ENCODE peak calls at places on chromosomes 1 and 21, in four cellular contexts. One of them, this sample, is unnamed.

GRCh38 chr1:214917081-214917635 is 165.4 kb upstream of the KCNK2 start:
- DNase-seq in HepG2: no peak
- DNase-seq in GM12878: no peak
- DNase-seq in K562: no peak
- DNase-seq in this sample: no peak

GRCh38 chr1:12009318-12010001 is 9.8 kb upstream of the MIIP start:
- DNase-seq in HepG2: no peak
- DNase-seq in GM12878: no peak
- DNase-seq in K562: no peak
- DNase-seq in this sample: no peak

GRCh38 chr1:21319447-21320407 is 29.5 kb upstream of the ECE1 start:
- DNase-seq in HepG2: no peak
- DNase-seq in GM12878: no peak
- DNase-seq in K562: peak
- DNase-seq in this sample: no peak

GRCh38 chr1:238438296-238439275 is 547.9 kb upstream of the ZP4 start:
- DNase-seq in K562: no peak
- DNase-seq in GM12878: no peak
- DNase-seq in HepG2: no peak
- DNase-seq in this sample: no peak

GRCh38 chr1:56709995-56710394 is 64.9 kb downstream of the PRKAA2 start:
- DNase-seq in HepG2: no peak
- DNase-seq in K562: no peak
- DNase-seq in GM12878: no peak
- DNase-seq in this sample: no peak

GRCh38 chr1:180158149-180159147 is 3.8 kb downstream of the QSOX1 start:
- DNase-seq in K562: no peak
- DNase-seq in HepG2: no peak
- DNase-seq in GM12878: no peak
- DNase-seq in this sample: no peak

GRCh38 chr1:161791889-161792655 is 26.0 kb downstream of the ATF6 start:
- DNase-seq in HepG2: no peak
- DNase-seq in K562: no peak
- DNase-seq in GM12878: no peak
- DNase-seq in this sample: no peak

GRCh38 chr1:180230416-180230790 is 339 bp downstream of the LHX4 start:
- DNase-seq in GM12878: no peak
- DNase-seq in HepG2: no peak
- DNase-seq in K562: peak
- DNase-seq in this sample: no peak

GRCh38 chr1:30258471-30258870 is 464.9 kb downstream of the MATN1 start:
- DNase-seq in K562: no peak
- DNase-seq in HepG2: no peak
- DNase-seq in GM12878: no peak
- DNase-seq in this sample: no peak

GRCh38 chr1:11908139-11909021 is 17.8 kb downstream of the KIAA2013 start:
- DNase-seq in HepG2: peak
- DNase-seq in GM12878: peak
- DNase-seq in K562: peak
- DNase-seq in this sample: peak

GRCh38 chr1:1179983-1180861 is 6.5 kb downstream of the TTLL10 start:
- DNase-seq in HepG2: no peak
- DNase-seq in GM12878: no peak
- DNase-seq in K562: peak
- DNase-seq in this sample: no peak

GRCh38 chr21:38787461-38788274 is 18.1 kb upstream of the ETS2 start:
- DNase-seq in GM12878: no peak
- DNase-seq in HepG2: peak
- DNase-seq in K562: peak
- DNase-seq in this sample: peak

GRCh38 chr1:57210881-57211280 is 213.0 kb downstream of the DAB1 start:
- DNase-seq in K562: no peak
- DNase-seq in HepG2: no peak
- DNase-seq in GM12878: no peak
- DNase-seq in this sample: no peak

GRCh38 chr1:3350441-3351261 is 103.8 kb upstream of the ARHGEF16 start:
- DNase-seq in K562: no peak
- DNase-seq in HepG2: peak
- DNase-seq in GM12878: no peak
- DNase-seq in this sample: no peak

GRCh38 chr1:173405758-173406344 is 71.3 kb upstream of the PRDX6 start:
- DNase-seq in GM12878: no peak
- DNase-seq in HepG2: no peak
- DNase-seq in K562: no peak
- DNase-seq in this sample: no peak

GRCh38 chr1:205432116-205432515 is 10.3 kb upstream of the LEMD1 start:
- DNase-seq in K562: no peak
- DNase-seq in GM12878: no peak
- DNase-seq in HepG2: no peak
- DNase-seq in this sample: no peak

GRCh38 chr1:206784471-206784903 is 12.2 kb upstream of the IL10 start:
- DNase-seq in HepG2: no peak
- DNase-seq in GM12878: no peak
- DNase-seq in K562: no peak
- DNase-seq in this sample: no peak

GRCh38 chr1:44227211-44227610 is 13.9 kb downstream of the DMAP1 start:
- DNase-seq in K562: peak
- DNase-seq in GM12878: no peak
- DNase-seq in HepG2: no peak
- DNase-seq in this sample: no peak

GRCh38 chr1:161013104-161013590 is 7.8 kb downstream of the F11R start:
- DNase-seq in GM12878: no peak
- DNase-seq in HepG2: no peak
- DNase-seq in K562: no peak
- DNase-seq in this sample: no peak

GRCh38 chr1:182301467-182302198 is 90.0 kb downstream of the GLUL start:
- DNase-seq in K562: peak
- DNase-seq in GM12878: no peak
- DNase-seq in HepG2: peak
- DNase-seq in this sample: no peak

GRCh38 chr1:224707849-224708725 is 92.0 kb downstream of the CNIH3 start:
- DNase-seq in HepG2: no peak
- DNase-seq in K562: no peak
- DNase-seq in GM12878: no peak
- DNase-seq in this sample: no peak

GRCh38 chr1:33219886-33220661 is 36.2 kb upstream of the ZNF362 start:
- DNase-seq in HepG2: no peak
- DNase-seq in K562: no peak
- DNase-seq in GM12878: no peak
- DNase-seq in this sample: peak

GRCh38 chr1:22291926-22292788 is 149.3 kb upstream of the WNT4 start:
- DNase-seq in K562: no peak
- DNase-seq in GM12878: no peak
- DNase-seq in HepG2: no peak
- DNase-seq in this sample: no peak

GRCh38 chr1:226602186-226603029 is 53.8 kb downstream of the STUM start:
- DNase-seq in K562: no peak
- DNase-seq in GM12878: no peak
- DNase-seq in HepG2: no peak
- DNase-seq in this sample: no peak

GRCh38 chr1:238658766-238659165 is 727.6 kb upstream of the CHRM3 start:
- DNase-seq in K562: no peak
- DNase-seq in GM12878: no peak
- DNase-seq in HepG2: no peak
- DNase-seq in this sample: no peak

GRCh38 chr1:42658880-42659337 is 686 bp downstream of the PPIH start:
- DNase-seq in K562: no peak
- DNase-seq in HepG2: no peak
- DNase-seq in GM12878: no peak
- DNase-seq in this sample: peak

GRCh38 chr1:159207774-159208459 is 3.2 kb downstream of the ACKR1 start:
- DNase-seq in K562: no peak
- DNase-seq in HepG2: no peak
- DNase-seq in GM12878: no peak
- DNase-seq in this sample: no peak

GRCh38 chr1:32138965-32139364 is 31.1 kb downstream of the KPNA6 start:
- DNase-seq in HepG2: peak
- DNase-seq in GM12878: no peak
- DNase-seq in K562: no peak
- DNase-seq in this sample: no peak

GRCh38 chr1:115717541-115717940 is 51.0 kb downstream of the CASQ2 start:
- DNase-seq in GM12878: no peak
- DNase-seq in HepG2: peak
- DNase-seq in K562: peak
- DNase-seq in this sample: peak

DNA sequence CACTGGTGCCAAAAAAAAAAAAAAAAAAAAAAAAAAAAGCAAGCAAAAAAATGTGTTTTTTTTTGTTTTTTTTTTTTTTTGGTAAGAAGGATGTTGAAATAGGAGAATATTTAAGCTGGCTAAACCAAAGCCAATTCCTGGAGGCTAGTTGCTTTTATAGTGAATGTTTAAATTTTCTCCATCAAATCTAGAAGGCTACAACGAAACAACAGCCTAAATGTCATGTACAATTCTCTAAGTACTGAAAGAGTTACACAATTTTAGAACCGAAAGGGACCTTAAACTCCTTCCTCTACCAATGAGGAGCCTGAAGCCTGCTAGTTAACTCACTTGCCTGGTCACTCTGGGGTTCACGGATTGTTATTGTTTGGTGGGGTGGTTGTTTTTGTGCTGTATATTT is 3.5 kb downstream of the WLS start:
- DNase-seq in GM12878: no peak
- DNase-seq in K562: no peak
- DNase-seq in HepG2: no peak
- DNase-seq in this sample: no peak
- TF ChIP-seq FOXK2 in GM12878: no peak
- TF ChIP-seq FOXK2 in K562: no peak
- TF ChIP-seq FOXK2 in HepG2: no peak
- TF ChIP-seq FOXK2 in this sample: no peak

DNA sequence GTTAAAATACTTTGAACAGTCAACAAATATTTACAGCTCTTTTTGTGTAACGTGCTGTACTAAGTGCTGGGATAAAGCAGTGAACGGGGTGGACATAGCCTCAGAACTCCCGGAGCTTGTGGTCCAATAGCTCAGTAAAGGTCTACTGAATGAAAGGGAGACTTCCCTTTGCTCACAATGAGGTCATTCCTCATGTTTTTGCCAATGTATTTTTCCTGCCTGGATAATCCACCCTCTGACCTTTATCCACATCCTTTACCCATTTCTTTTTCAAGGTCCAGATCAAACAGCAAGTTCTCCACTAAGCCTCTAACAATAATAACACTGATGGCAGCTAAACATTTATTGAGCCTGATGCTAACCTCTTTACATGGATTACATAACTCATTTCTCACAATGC is 55.9 kb downstream of the LEPR start:
- DNase-seq in K562: no peak
- DNase-seq in HepG2: peak
- DNase-seq in GM12878: no peak
- DNase-seq in this sample: no peak
- TF ChIP-seq SP1 in K562: no peak
- TF ChIP-seq SP1 in HepG2: no peak
- TF ChIP-seq SP1 in GM12878: no peak
- TF ChIP-seq SP1 in this sample: no peak

DNA sequence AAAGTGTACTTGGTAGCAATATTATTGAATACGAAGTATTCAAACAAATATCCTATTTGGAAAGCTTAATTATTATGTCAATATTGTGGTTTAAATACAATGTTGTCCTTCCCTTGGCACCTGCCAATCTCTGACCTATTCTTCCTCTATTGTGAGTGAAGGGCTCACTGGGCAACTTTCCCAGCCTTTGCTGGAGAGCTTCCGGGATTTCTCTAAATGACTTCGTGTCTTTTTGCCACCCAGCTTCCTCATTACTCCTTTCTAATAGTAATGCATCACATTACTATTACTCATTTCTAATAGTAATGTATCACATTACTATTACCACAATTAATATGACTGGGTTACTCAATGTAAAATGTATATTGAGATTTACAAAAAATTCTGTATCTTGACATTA is 880.6 kb downstream of the BRINP3 start:
- DNase-seq in K562: no peak
- DNase-seq in HepG2: no peak
- DNase-seq in GM12878: no peak
- DNase-seq in this sample: no peak
- TF ChIP-seq FOXK2 in K562: no peak
- TF ChIP-seq FOXK2 in HepG2: no peak
- TF ChIP-seq FOXK2 in GM12878: no peak
- TF ChIP-seq FOXK2 in this sample: no peak

GRCh38 chr21:42706765-42707164 is 53.3 kb downstream of the PDE9A start:
- DNase-seq in K562: no peak
- DNase-seq in HepG2: no peak
- DNase-seq in GM12878: no peak
- DNase-seq in this sample: no peak
- TF ChIP-seq SP1 in K562: no peak
- TF ChIP-seq SP1 in HepG2: no peak
- TF ChIP-seq SP1 in GM12878: no peak
- TF ChIP-seq SP1 in this sample: no peak

DNA sequence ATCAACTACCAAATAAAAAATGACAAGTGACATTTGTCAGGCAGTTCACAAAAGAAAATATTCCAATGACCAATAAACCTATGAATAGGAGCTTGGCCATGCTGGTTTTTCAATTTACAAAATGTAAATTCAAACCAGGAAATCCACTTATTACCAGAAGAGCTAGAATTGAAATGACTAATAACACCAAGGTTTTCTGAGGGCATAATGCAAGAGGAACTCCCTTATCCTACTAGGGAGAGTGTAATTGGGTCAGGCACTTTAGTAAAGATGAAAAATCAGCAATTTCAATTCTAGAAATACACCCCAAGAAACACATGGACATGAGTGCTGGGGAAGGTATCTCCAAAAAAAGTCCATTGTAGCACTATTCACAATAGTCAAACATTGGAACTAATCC is 16.7 kb upstream of the TIAM1 start:
- DNase-seq in GM12878: no peak
- DNase-seq in K562: no peak
- DNase-seq in HepG2: no peak
- DNase-seq in this sample: no peak
- TF ChIP-seq FOXK2 in GM12878: no peak
- TF ChIP-seq FOXK2 in K562: no peak
- TF ChIP-seq FOXK2 in HepG2: no peak
- TF ChIP-seq FOXK2 in this sample: no peak

GRCh38 chr1:45395582-45395981 is 55.3 kb upstream of the MUTYH start:
- DNase-seq in K562: no peak
- DNase-seq in HepG2: no peak
- DNase-seq in GM12878: no peak
- DNase-seq in this sample: no peak
- TF ChIP-seq SP1 in K562: no peak
- TF ChIP-seq SP1 in HepG2: no peak
- TF ChIP-seq SP1 in GM12878: no peak
- TF ChIP-seq SP1 in this sample: no peak

GRCh38 chr1:145978860-145979745 is 14.6 kb downstream of the POLR3GL start:
- DNase-seq in HepG2: peak
- DNase-seq in K562: peak
- DNase-seq in GM12878: peak
- DNase-seq in this sample: peak
- TF ChIP-seq FOXK2 in HepG2: no peak
- TF ChIP-seq FOXK2 in K562: peak
- TF ChIP-seq FOXK2 in GM12878: no peak
- TF ChIP-seq FOXK2 in this sample: no peak